ENCODE peak calls at places on chromosomes 16 and 17, in seven cellular contexts. R is SW480; I is activated CD4-positive, alpha-beta memory T cell treated with anti-CD3 and anti-CD28 coated beads, Interleukin-2, amount 10 ng/mL, durations not matched to agents 7 days and 5 days; W is ACHN; F is colonic mucosa; V is A549; D is osteocyte. Y is an unnamed sample.
A peak's percentile ranks its signal among the peaks of the same experiment; 100 is the strongest.

GRCh38 chr16:82788225-82788624 is 161.5 kb downstream of the CDH13 start:
- DNase-seq in W (no peak), R (no peak), I (no peak), V (no peak), D (no peak), F (no peak), Y (no peak)

GRCh38 chr17:63140255-63140654 is 174.2 kb downstream of the TANC2 start:
- DNase-seq in V (no peak), R (no peak), W (peak; percentile 14), D (no peak), I (no peak), F (no peak), Y (no peak)

GRCh38 chr16:13453325-13453724 is 466.6 kb upstream of the ERCC4 start:
- DNase-seq in R (no peak), W (peak; percentile 42), F (no peak), I (no peak), D (no peak), V (no peak), Y (no peak)

GRCh38 chr16:88297178-88297720 is 85.5 kb upstream of the ZNF469 start:
- DNase-seq in R (no peak), W (no peak), I (no peak), F (no peak), V (no peak), D (no peak), Y (no peak)

GRCh38 chr17:40327244-40327666 is 18.3 kb downstream of the RARA start:
- DNase-seq in F (no peak), V (no peak), D (no peak), W (no peak), R (no peak), I (peak; percentile 41), Y (no peak)

GRCh38 chr16:46895399-46896313 is 11.5 kb downstream of the GPT2 start:
- DNase-seq in F (no peak), D (no peak), R (no peak), V (no peak), I (no peak), W (no peak), Y (no peak)

GRCh38 chr17:31309525-31309924 is 4.3 kb downstream of the EVI2B start:
- DNase-seq in W (no peak), V (no peak), R (no peak), F (no peak), I (no peak), D (no peak), Y (no peak)

GRCh38 chr17:1398900-1399299 is 1.1 kb downstream of the YWHAE start:
- DNase-seq in R (no peak), W (peak; percentile 48), D (no peak), F (peak; percentile 40), I (peak; percentile 29), V (peak; percentile 37), Y (no peak)

GRCh38 chr17:68346448-68346847 is 55.2 kb downstream of the ARSG start:
- DNase-seq in R (no peak), V (no peak), F (peak; percentile 28), I (peak; percentile 88), D (no peak), W (no peak), Y (no peak)

GRCh38 chr17:82832881-82833475 is 6.8 kb downstream of the ZNF750 start:
- DNase-seq in R (no peak), F (no peak), V (no peak), D (no peak), W (no peak), I (no peak), Y (no peak)

GRCh38 chr17:72274632-72275031 is 153.8 kb downstream of the SOX9 start:
- DNase-seq in R (no peak), I (no peak), W (no peak), F (no peak), V (no peak), D (no peak), Y (no peak)

GRCh38 chr17:7038025-7038862 is 2.4 kb downstream of the SLC16A13 start:
- DNase-seq in D (no peak), F (no peak), V (no peak), I (no peak), W (no peak), R (no peak), Y (no peak)

GRCh38 chr16:11391576-11391975 is 46.3 kb downstream of the RMI2 start:
- DNase-seq in V (no peak), F (no peak), W (no peak), D (no peak), I (no peak), R (peak; percentile 14), Y (peak; percentile 48)

GRCh38 chr16:1288813-1289479 is 20.5 kb upstream of the UBE2I start:
- DNase-seq in V (no peak), W (no peak), R (no peak), D (no peak), F (no peak), I (no peak), Y (no peak)